ENCODE peak calls at places on chromosomes 4 and X, in six cellular contexts. A, Q, U, E, Y and Z are unnamed samples.
A peak's percentile ranks its signal among the peaks of the same experiment; 100 is the strongest.

GRCh38 chr4:153520871-153521329 is 54.7 kb downstream of the TMEM131L start:
- DNase-seq in Q (no peak), E (no peak), Y (no peak), U (no peak), A (peak; percentile 28), Z (no peak)

GRCh38 chrX:109049903-109050302 is 313.5 kb upstream of the IRS4 start:
- DNase-seq in Y (no peak), E (no peak), U (no peak), A (no peak), Q (no peak), Z (no peak)

GRCh38 chr4:11565899-11566298 is 137.2 kb upstream of the HS3ST1 start:
- DNase-seq in E (no peak), A (no peak), Q (no peak), Y (no peak), U (no peak), Z (no peak)

GRCh38 chr4:145525291-145525740 is 43.7 kb downstream of the SMAD1 start:
- DNase-seq in Y (no peak), U (peak; percentile 83), Q (no peak), A (no peak), E (no peak), Z (no peak)

GRCh38 chrX:132592880-132593279 is 104.0 kb upstream of the MBNL3 start:
- DNase-seq in Q (no peak), Y (peak; percentile 1), U (peak; percentile 40), A (peak; percentile 15), E (peak; percentile 4), Z (no peak)

GRCh38 chr4:54840992-54841768 is 183.4 kb downstream of the KIT start:
- DNase-seq in E (no peak), U (peak; percentile 12), Q (no peak), A (peak; percentile 29), Y (no peak), Z (no peak)

GRCh38 chr4:94516999-94517398 is 65.3 kb downstream of the PDLIM5 start:
- DNase-seq in Q (no peak), Y (no peak), A (peak; percentile 69), U (no peak), E (no peak), Z (peak; percentile 83)

GRCh38 chr4:53365121-53365485 is 758 bp downstream of the SCFD2 start:
- DNase-seq in Q (no peak), U (no peak), A (peak; percentile 31), E (no peak), Y (no peak), Z (no peak)

GRCh38 chr4:140463182-140463581 is 34.9 kb downstream of the MGAT4D start:
- DNase-seq in U (no peak), Y (no peak), Q (no peak), E (no peak), A (no peak), Z (no peak)

GRCh38 chrX:118698516-118699247 is 28.7 kb upstream of the IL13RA1 start:
- DNase-seq in Q (no peak), Y (peak; percentile 1), E (no peak), U (no peak), A (no peak), Z (no peak)

GRCh38 chr4:44916406-44916805 is 190.1 kb upstream of the GNPDA2 start:
- DNase-seq in A (peak; percentile 50), E (no peak), Q (no peak), Y (no peak), U (peak; percentile 15), Z (no peak)

GRCh38 chr4:8155048-8155447 is 3.6 kb downstream of the ABLIM2 start:
- DNase-seq in Q (no peak), A (no peak), E (no peak), Y (no peak), U (no peak), Z (peak; percentile 47)

GRCh38 chr4:153217440-153217839 is 13.2 kb downstream of the TRIM2 start:
- DNase-seq in E (no peak), Q (no peak), A (no peak), U (peak; percentile 42), Y (no peak), Z (no peak)

GRCh38 chrX:96372313-96373046 is 312.2 kb upstream of the DIAPH2 start:
- DNase-seq in U (peak; percentile 79), E (no peak), Y (peak; percentile 43), Q (no peak), A (peak; percentile 70), Z (no peak)

GRCh38 chr4:68451246-68452211 is 4.3 kb downstream of the TMPRSS11E start:
- DNase-seq in Y (no peak), E (no peak), A (no peak), U (no peak), Q (no peak), Z (peak; percentile 40)

GRCh38 chr4:72387959-72388358 is 181.1 kb downstream of the ADAMTS3 start:
- DNase-seq in Y (no peak), E (no peak), Q (no peak), A (no peak), U (no peak), Z (no peak)

GRCh38 chr4:20422398-20422797 is 170.7 kb downstream of the SLIT2 start:
- DNase-seq in Y (peak; percentile 78), Q (peak; percentile 17), E (no peak), U (peak; percentile 72), A (peak; percentile 76), Z (peak; percentile 14)

GRCh38 chrX:283115-283845 is 2.1 kb downstream of the PLCXD1 start:
- DNase-seq in A (peak; percentile 90), Q (peak; percentile 85), E (peak; percentile 89), U (peak; percentile 86), Y (peak; percentile 89), Z (peak; percentile 78)

GRCh38 chr4:168832746-168833575 is 177.1 kb downstream of the CBR4 start:
- DNase-seq in A (no peak), E (peak; percentile 42), U (no peak), Y (peak; percentile 32), Q (peak; percentile 31), Z (no peak)

GRCh38 chrX:129613596-129613995 is 41.2 kb downstream of the APLN start:
- DNase-seq in E (no peak), U (no peak), Q (no peak), A (no peak), Y (peak; percentile 13), Z (no peak)

GRCh38 chrX:129717902-129718301 is 20.9 kb upstream of the XPNPEP2 start:
- DNase-seq in E (peak; percentile 36), U (peak; percentile 68), A (peak; percentile 69), Q (no peak), Y (no peak), Z (peak; percentile 85)

GRCh38 chr4:17544205-17544604 is 29.2 kb downstream of the CLRN2 start:
- DNase-seq in Y (no peak), Q (no peak), A (no peak), E (no peak), U (no peak), Z (no peak)

GRCh38 chr4:17577660-17578481 is 873 bp downstream of the LAP3 start:
- DNase-seq in E (peak; percentile 28), Q (peak; percentile 64), U (peak; percentile 23), A (peak; percentile 33), Y (no peak), Z (peak; percentile 2)

GRCh38 chr4:123599061-123599919 is 202.7 kb downstream of the SPRY1 start:
- DNase-seq in U (peak; percentile 81), E (peak; percentile 12), A (peak; percentile 91), Y (no peak), Q (no peak), Z (peak; percentile 48)

GRCh38 chr4:84691170-84691691 is 108.3 kb downstream of the CDS1 start:
- DNase-seq in E (no peak), Q (no peak), A (peak; percentile 93), Y (peak; percentile 76), U (peak; percentile 94), Z (peak; percentile 97)

GRCh38 chrX:71184803-71185495 is 38.1 kb upstream of the GJB1 start:
- DNase-seq in A (no peak), Y (no peak), Q (peak; percentile 72), E (no peak), U (no peak), Z (no peak)

GRCh38 chr4:38279650-38280322 is 319.6 kb downstream of the PTTG2 start:
- DNase-seq in U (no peak), A (no peak), Q (no peak), E (no peak), Y (no peak), Z (no peak)

GRCh38 chr4:72496119-72496518 is 72.9 kb downstream of the ADAMTS3 start:
- DNase-seq in A (peak; percentile 3), E (no peak), U (no peak), Q (no peak), Y (no peak), Z (peak; percentile 33)

GRCh38 chrX:74925210-74926088 is at the start of gene NEXMIF:
- DNase-seq in U (peak; percentile 1), E (no peak), Y (no peak), Q (peak; percentile 39), A (peak; percentile 23), Z (peak; percentile 0)

GRCh38 chr4:108382751-108383150 is 214.0 kb upstream of the LEF1 start:
- DNase-seq in E (no peak), Y (no peak), A (no peak), U (no peak), Q (no peak), Z (peak; percentile 71)

GRCh38 chr4:108372678-108373077 is 203.9 kb upstream of the LEF1 start:
- DNase-seq in A (no peak), Q (no peak), E (no peak), U (no peak), Y (no peak), Z (no peak)

GRCh38 chr4:108378164-108378563 is 209.4 kb upstream of the LEF1 start:
- DNase-seq in Y (no peak), Q (no peak), E (no peak), A (no peak), U (no peak), Z (no peak)

GRCh38 chr4:108375434-108375833 is 206.7 kb upstream of the LEF1 start:
- DNase-seq in A (no peak), U (no peak), Y (no peak), E (no peak), Q (no peak), Z (no peak)

GRCh38 chr4:108377021-108377420 is 208.3 kb upstream of the LEF1 start:
- DNase-seq in Y (no peak), E (no peak), U (no peak), Q (no peak), A (no peak), Z (no peak)
- H3K27ac ChIP-seq in Y (no peak overlapping the region), E (no peak overlapping the region), U (no peak overlapping the region), Q (no peak overlapping the region), A (no peak overlapping the region), Z (no peak overlapping the region)

GRCh38 chr4:70930530-70931256 is 28.5 kb downstream of the MOB1B start:
- DNase-seq in E (no peak), U (no peak), Q (no peak), Y (no peak), A (no peak), Z (no peak)
- H3K4me1 ChIP-seq in E (peaks cover 14% of the 10 kb centered on the region), U (no peaks in the 10 kb centered on the region), Q (no peaks in the 10 kb centered on the region), Y (no peaks in the 10 kb centered on the region), A (peaks cover 5% of the 10 kb centered on the region), Z (peaks cover 6% of the 10 kb centered on the region)

GRCh38 chr4:182801626-182802025 is 115.6 kb downstream of the DCTD start:
- DNase-seq in A (no peak), Q (no peak), U (no peak), E (no peak), Y (no peak), Z (no peak)
- TF ChIP-seq CTCF in A (no peak), Q (no peak), U (no peak), E (no peak), Y (no peak), Z (no peak)

DNA sequence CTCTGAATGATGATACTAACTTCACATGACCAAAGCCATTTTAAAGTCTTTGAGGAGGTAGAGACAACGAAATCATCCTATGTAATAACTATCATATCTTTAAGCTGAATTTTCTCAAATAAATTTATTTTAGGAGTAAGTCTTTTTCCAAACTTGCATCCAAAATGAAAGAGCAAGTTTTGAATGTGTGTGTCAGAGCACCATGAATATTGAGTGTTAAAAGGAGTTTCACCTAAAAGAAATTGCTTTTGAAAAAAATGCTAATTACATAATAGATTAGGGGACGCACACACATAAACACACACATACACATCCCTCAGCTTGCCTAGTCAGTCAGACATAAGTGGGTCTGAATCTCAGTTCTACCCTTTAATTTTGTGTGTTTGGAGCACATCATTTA is 1.9 kb downstream of the ANK2 start:
- DNase-seq in Y (no peak), Q (no peak), U (no peak), E (no peak), A (no peak), Z (no peak)
- H3K27ac ChIP-seq in Y (no peak overlapping the region), Q (no peak overlapping the region), U (no peak overlapping the region), E (no peak overlapping the region), A (no peak overlapping the region), Z (no peak overlapping the region)